ENCODE peak calls at places on chromosomes 7 and 10, in nine cellular contexts. N, H, G, R, A, B, E, W and F are unnamed samples.

GRCh38 chr7:101671783-101672356 is 42.8 kb upstream of the MYL10 start:
- DNase-seq in B (no peak), E (no peak), N (no peak), W (no peak), A (no peak), G (no peak), H (no peak), R (no peak), F (no peak)

GRCh38 chr7:104926905-104927454 is 87.0 kb upstream of the KMT2E start:
- DNase-seq in R (no peak), H (no peak), W (peak), N (peak), B (peak), G (no peak), E (no peak), A (no peak), F (no peak)

GRCh38 chr10:131847241-131847783 is 53.5 kb upstream of the PPP2R2D start:
- DNase-seq in E (no peak), W (no peak), H (no peak), G (no peak), A (no peak), N (no peak), B (no peak), R (no peak), F (no peak)

GRCh38 chr10:36670616-36671402 is 454.6 kb upstream of the ANKRD30A start:
- DNase-seq in H (no peak), E (no peak), W (no peak), A (no peak), R (no peak), N (no peak), B (peak), G (peak), F (no peak)

GRCh38 chr7:83648464-83649241 is at the start of gene SEMA3E:
- DNase-seq in N (peak), G (no peak), B (peak), E (peak), H (no peak), R (no peak), W (no peak), A (peak), F (no peak)

GRCh38 chr7:151806938-151807775 is 69.8 kb downstream of the PRKAG2 start:
- DNase-seq in W (peak), R (no peak), B (no peak), A (no peak), N (no peak), H (no peak), E (no peak), G (no peak), F (no peak)

GRCh38 chr7:131076711-131077170 is 250.9 kb upstream of the MKLN1 start:
- DNase-seq in B (no peak), R (no peak), H (no peak), G (no peak), N (no peak), E (no peak), W (no peak), A (no peak), F (no peak)

GRCh38 chr10:31830887-31831286 is 97.7 kb downstream of the ARHGAP12 start:
- DNase-seq in N (no peak), A (no peak), B (no peak), G (peak), R (no peak), W (no peak), H (no peak), E (no peak), F (no peak)

GRCh38 chr10:71978476-71978875 is 14.3 kb downstream of the CHST3 start:
- DNase-seq in G (no peak), H (no peak), B (no peak), R (no peak), E (no peak), N (no peak), A (no peak), W (no peak), F (no peak)

GRCh38 chr7:109343662-109344061 is 774.0 kb downstream of the DNAJB9 start:
- DNase-seq in B (no peak), G (peak), H (no peak), R (no peak), W (no peak), A (no peak), N (no peak), E (no peak), F (no peak)

GRCh38 chr10:49164587-49165188 is 23.5 kb downstream of the TMEM273 start:
- DNase-seq in H (no peak), N (no peak), B (peak), E (peak), A (peak), G (peak), R (peak), W (no peak), F (peak)

GRCh38 chr7:101517304-101517703 is 111.8 kb downstream of the MYL10 start:
- DNase-seq in N (no peak), B (no peak), R (no peak), H (no peak), A (no peak), G (no peak), W (no peak), E (no peak), F (peak)

GRCh38 chr10:66639351-66639750 is 286.5 kb upstream of the LRRTM3 start:
- DNase-seq in A (no peak), N (no peak), H (no peak), W (no peak), R (no peak), G (no peak), E (no peak), B (no peak), F (no peak)

GRCh38 chr7:155533827-155534690 is 12.3 kb downstream of the CNPY1 start:
- DNase-seq in E (no peak), A (peak), H (no peak), W (no peak), G (no peak), B (no peak), N (no peak), R (peak), F (peak)

GRCh38 chr7:130365511-130366441 is 14.5 kb upstream of the CPA1 start:
- DNase-seq in H (no peak), W (no peak), B (peak), N (peak), G (peak), A (no peak), E (no peak), R (no peak), F (peak)

GRCh38 chr10:100528123-100528884 is 1.4 kb downstream of the NDUFB8 start:
- DNase-seq in N (no peak), W (no peak), G (no peak), A (no peak), E (no peak), R (no peak), B (no peak), H (no peak), F (peak)

GRCh38 chr7:1402791-1403755 is 56.2 kb downstream of the MICALL2 start:
- DNase-seq in E (no peak), R (no peak), W (no peak), N (no peak), G (no peak), H (no peak), B (no peak), A (no peak), F (no peak)

GRCh38 chr10:77417806-77418205 is 219.8 kb downstream of the KCNMA1 start:
- DNase-seq in E (no peak), N (peak), R (no peak), G (no peak), B (no peak), H (no peak), W (no peak), A (no peak), F (no peak)

GRCh38 chr10:22054946-22055345 is 51.4 kb upstream of the DNAJC1 start:
- DNase-seq in N (no peak), A (no peak), W (no peak), E (no peak), R (no peak), G (no peak), B (no peak), H (no peak), F (peak)

GRCh38 chr10:127979566-127979965 is 72.7 kb downstream of the PTPRE start:
- DNase-seq in G (no peak), E (no peak), R (no peak), A (no peak), W (no peak), B (no peak), N (no peak), H (no peak), F (no peak)

GRCh38 chr7:4249241-4249640 is 432.9 kb upstream of the FOXK1 start:
- DNase-seq in E (no peak), H (no peak), G (no peak), R (no peak), W (no peak), B (no peak), A (no peak), N (no peak), F (no peak)

GRCh38 chr7:55060690-55061414 is 42.0 kb downstream of the EGFR start:
- DNase-seq in H (no peak), E (no peak), W (no peak), B (peak), G (no peak), R (no peak), A (no peak), N (no peak), F (no peak)

GRCh38 chr10:88386878-88387773 is 196.0 kb downstream of the RNLS start:
- DNase-seq in N (peak), R (no peak), H (no peak), B (peak), W (no peak), E (no peak), A (no peak), G (peak), F (no peak)

GRCh38 chr7:40709077-40709964 is 574.5 kb downstream of the SUGCT start:
- DNase-seq in H (no peak), E (no peak), G (peak), R (no peak), A (no peak), B (no peak), N (no peak), W (no peak), F (no peak)